ENCODE peak calls at places on chromosome 4, in ten cellular contexts. Q is fibroblast of mammary gland, L is psoas muscle, S is AG04449, Z is spleen, P is right lobe of liver, N is IMR-90, X is astrocyte of the spinal cord, A is fibroblast of the aortic adventitia, C is mammary epithelial cell. M is an unnamed sample.
A peak's percentile ranks its signal among the peaks of the same experiment; 100 is the strongest.

GRCh38 chr4:142130636-142131035 is 494.3 kb downstream of the IL15 start:
- DNase-seq in X (no peak), Q (no peak), C (no peak), P (no peak), Z (no peak), A (no peak), L (no peak), N (no peak), S (no peak), M (no peak)

GRCh38 chr4:10671750-10672149 is 12.8 kb downstream of the CLNK start:
- DNase-seq in Z (no peak), L (no peak), Q (no peak), X (no peak), C (no peak), A (no peak), P (no peak), N (no peak), S (no peak), M (no peak)

GRCh38 chr4:186067757-186068385 is 1.1 kb upstream of the TLR3 start:
- DNase-seq in P (peak; percentile 70), A (peak; percentile 63), Z (peak; percentile 75), Q (peak; percentile 57), N (peak; percentile 19), X (peak; percentile 37), C (peak; percentile 32), L (peak; percentile 56), S (no peak), M (no peak)

GRCh38 chr4:4426511-4427477 is 39.9 kb downstream of the NSG1 start:
- DNase-seq in N (no peak), Q (no peak), S (no peak), L (no peak), C (no peak), X (peak; percentile 47), A (no peak), Z (no peak), P (no peak), M (no peak)

GRCh38 chr4:75235359-75235951 is 278.7 kb downstream of the RCHY1 start:
- DNase-seq in N (no peak), C (no peak), S (no peak), Z (no peak), Q (no peak), X (no peak), A (no peak), P (no peak), L (no peak), M (no peak)

GRCh38 chr4:25767877-25768475 is 94.8 kb downstream of the SEL1L3 start:
- DNase-seq in Z (no peak), Q (peak; percentile 80), N (peak; percentile 79), A (peak; percentile 84), C (peak; percentile 43), P (no peak), X (peak; percentile 77), S (no peak), L (no peak), M (peak; percentile 56)

GRCh38 chr4:7783560-7783959 is 156.1 kb downstream of the AFAP1 start:
- DNase-seq in C (no peak), L (no peak), N (no peak), X (no peak), Z (peak; percentile 29), P (peak; percentile 24), A (no peak), S (no peak), Q (no peak), M (no peak)

GRCh38 chr4:150038335-150039076 is 39.7 kb upstream of the DCLK2 start:
- DNase-seq in A (no peak), S (no peak), C (no peak), Q (no peak), Z (no peak), X (no peak), L (no peak), P (no peak), N (no peak), M (no peak)

GRCh38 chr4:164446516-164446915 is 307.4 kb upstream of the SMIM31 start:
- DNase-seq in A (no peak), C (peak; percentile 55), N (peak; percentile 3), X (peak; percentile 77), L (no peak), Z (no peak), Q (peak; percentile 18), S (no peak), P (no peak), M (no peak)

GRCh38 chr4:177155454-177155853 is 154.2 kb upstream of the NEIL3 start:
- DNase-seq in Z (no peak), Q (no peak), L (no peak), C (no peak), P (no peak), S (no peak), A (no peak), X (no peak), N (no peak), M (no peak)

GRCh38 chr4:8076023-8076422 is 82.6 kb downstream of the ABLIM2 start:
- DNase-seq in X (no peak), Q (no peak), N (no peak), Z (no peak), A (no peak), L (peak; percentile 53), C (no peak), S (no peak), P (no peak), M (no peak)

GRCh38 chr4:53011176-53011575 is 149.1 kb downstream of the RASL11B start:
- DNase-seq in N (no peak), A (no peak), Z (no peak), S (no peak), Q (no peak), C (no peak), P (no peak), X (no peak), L (no peak), M (no peak)

GRCh38 chr4:152117501-152117900 is 356.7 kb upstream of the GATB start:
- DNase-seq in Q (no peak), C (no peak), S (no peak), L (peak; percentile 63), A (no peak), Z (no peak), X (no peak), P (no peak), N (no peak), M (no peak)

GRCh38 chr4:158521490-158522111 is at the start of gene RXFP1:
- DNase-seq in S (no peak), Q (no peak), N (no peak), C (no peak), P (no peak), A (peak; percentile 27), X (no peak), Z (no peak), L (no peak), M (no peak)

GRCh38 chr4:186820371-186820990 is 96.8 kb upstream of the FAT1 start:
- DNase-seq in Q (peak; percentile 47), P (no peak), L (no peak), Z (no peak), S (no peak), A (no peak), C (no peak), N (peak; percentile 61), X (peak; percentile 71), M (peak; percentile 56)

GRCh38 chr4:53185853-53186590 is 179.8 kb downstream of the SCFD2 start:
- DNase-seq in Z (no peak), N (peak; percentile 85), Q (peak; percentile 37), S (peak; percentile 71), C (peak; percentile 12), P (no peak), A (peak; percentile 91), X (peak; percentile 65), L (no peak), M (no peak)

GRCh38 chr4:86441175-86441960 is 81.5 kb upstream of the MAPK10 start:
- DNase-seq in S (no peak), P (no peak), Z (no peak), Q (peak; percentile 2), X (no peak), N (peak; percentile 23), C (peak; percentile 76), A (peak; percentile 3), L (no peak), M (no peak)
- TF ChIP-seq CTCF in S (no peak), P (no peak), Z (no peak), Q (no peak), X (no peak), N (no peak), C (no peak), A (no peak), L (no peak), M (no peak)

DNA sequence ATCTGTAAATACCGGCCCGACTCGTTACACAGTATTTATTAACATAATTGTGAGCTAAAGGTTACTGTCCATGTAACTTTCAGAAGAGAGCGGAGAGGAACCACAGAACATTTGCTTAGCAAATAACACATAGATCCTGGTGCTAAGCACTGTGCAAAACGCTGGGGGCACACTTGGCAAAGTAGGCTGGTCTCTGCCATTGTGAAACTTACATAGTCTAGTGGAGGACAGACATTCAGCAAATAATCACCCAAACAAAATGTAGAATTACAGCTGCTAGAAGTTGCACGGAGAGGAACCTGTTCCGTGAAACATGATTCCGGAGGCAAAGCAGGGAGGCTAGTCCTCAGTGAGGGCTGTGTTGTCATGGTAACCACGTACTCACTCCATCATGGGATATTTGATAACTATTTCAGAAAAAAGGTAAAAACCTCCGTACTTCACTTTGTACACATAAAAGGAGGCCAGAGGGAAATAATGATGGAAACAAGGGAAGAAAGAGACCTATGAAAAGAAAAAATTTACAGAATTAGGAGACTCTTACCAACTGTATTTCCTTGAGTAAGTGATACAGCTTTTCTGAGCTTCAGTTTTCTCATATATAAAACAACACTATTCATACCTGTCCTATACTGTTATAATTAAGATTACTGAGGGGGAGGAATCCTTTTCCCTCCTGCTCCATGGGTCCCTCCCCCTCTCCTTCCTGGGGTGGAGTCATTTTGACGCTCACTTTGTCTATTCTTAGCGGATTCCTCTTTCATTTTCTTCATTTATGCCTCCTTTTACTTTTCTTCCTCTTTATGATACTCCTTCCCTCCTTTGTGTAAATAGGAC is 760 bp upstream of the RASGEF1B start:
- DNase-seq in Q (peak; percentile 32), S (no peak), A (peak; percentile 32), N (no peak), C (no peak), X (peak; percentile 44), L (no peak), Z (peak; percentile 84), P (no peak), M (no peak)
- TF ChIP-seq CTCF in Q (peak; percentile 18), S (no peak), A (peak; percentile 9), N (no peak), C (peak; percentile 17), X (peak; percentile 29), L (peak; percentile 16), Z (peak; percentile 60), P (peak; percentile 40), M (no peak)

GRCh38 chr4:108042927-108043326 is 53.2 kb downstream of the HADH start:
- DNase-seq in Z (no peak), Q (no peak), A (no peak), L (no peak), N (no peak), S (no peak), C (no peak), P (no peak), X (no peak), M (no peak)
- TF ChIP-seq CTCF in Z (no peak), Q (no peak), A (no peak), L (no peak), N (no peak), S (no peak), C (no peak), P (no peak), X (no peak), M (no peak)

DNA sequence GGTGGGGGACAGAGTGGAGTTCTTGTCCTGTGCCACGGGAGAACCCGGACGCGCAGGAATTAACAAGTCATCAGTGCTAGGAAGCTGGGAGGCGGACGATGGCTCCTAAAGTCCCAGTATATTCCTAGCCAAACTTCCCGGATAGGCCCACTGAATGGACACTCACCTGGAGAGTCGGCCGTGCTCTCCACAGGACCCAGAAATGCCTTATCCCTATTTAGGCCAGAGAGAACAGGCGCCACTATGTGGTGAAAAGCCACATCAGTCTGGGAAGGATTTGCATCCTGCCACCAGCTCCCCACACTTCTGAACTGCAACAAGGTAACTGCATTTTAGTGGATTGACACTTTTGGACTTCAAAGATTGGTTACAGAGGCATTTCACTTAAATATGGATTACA is 1.1 kb downstream of the CFAP299 start:
- DNase-seq in X (peak; percentile 47), C (peak; percentile 30), S (no peak), L (no peak), A (peak; percentile 62), P (peak; percentile 48), N (peak; percentile 32), Q (peak; percentile 42), Z (peak; percentile 20), M (no peak)
- TF ChIP-seq CTCF in X (peak; percentile 63), C (peak; percentile 12), S (peak; percentile 53), L (no peak), A (peak; percentile 64), P (peak; percentile 11), N (peak; percentile 32), Q (peak; percentile 45), Z (no peak), M (no peak)